ENCODE peak calls at places on chromosomes 12 and 14, in five cellular contexts. N is psoas muscle, G is PC-3, X is left lung, T is fibroblast of pulmonary artery. U is an unnamed sample.

GRCh38 chr14:24390696-24391468 is 7.9 kb upstream of the NYNRIN start:
- DNase-seq in N (no peak), G (no peak), X (no peak), T (no peak), U (no peak)

GRCh38 chr12:9378430-9378835 is 170.2 kb upstream of the PZP start:
- DNase-seq in N (no peak), G (peak; percentile 38), X (no peak), T (no peak), U (no peak)

GRCh38 chr14:68666206-68666730 is 126.6 kb downstream of the ZFP36L1 start:
- DNase-seq in N (no peak), G (no peak), X (no peak), T (peak; percentile 40), U (no peak)

GRCh38 chr12:120394483-120395367 is 25.8 kb upstream of the MSI1 start:
- DNase-seq in N (no peak), G (peak; percentile 57), X (peak; percentile 80), T (no peak), U (peak; percentile 70)

GRCh38 chr12:11584213-11584855 is 65.1 kb upstream of the ETV6 start:
- DNase-seq in N (no peak), G (peak; percentile 9), X (no peak), T (peak; percentile 12), U (no peak)

GRCh38 chr12:6047249-6048227 is 76.9 kb downstream of the VWF start:
- DNase-seq in N (no peak), G (no peak), X (no peak), T (peak; percentile 25), U (no peak)

GRCh38 chr12:78101946-78102635 is 271.4 kb downstream of the NAV3 start:
- DNase-seq in N (no peak), G (peak; percentile 25), X (no peak), T (no peak), U (no peak)

GRCh38 chr14:34527591-34527990 is 11.9 kb downstream of the EAPP start:
- DNase-seq in N (no peak), G (no peak), X (no peak), T (no peak), U (no peak)

GRCh38 chr14:76194327-76194726 is 42.6 kb downstream of the GPATCH2L start:
- DNase-seq in N (no peak), G (no peak), X (no peak), T (no peak), U (no peak)

GRCh38 chr14:87268997-87269396 is 724.0 kb downstream of the GALC start:
- DNase-seq in N (no peak), G (no peak), X (no peak), T (no peak), U (no peak)

GRCh38 chr12:119998471-119999245 is 9.6 kb downstream of the BICDL1 start:
- DNase-seq in N (no peak), G (no peak), X (no peak), T (no peak), U (no peak)

GRCh38 chr14:102046337-102047278 is 40.2 kb downstream of the HSP90AA1 start:
- DNase-seq in N (peak; percentile 88), G (peak; percentile 71), X (peak; percentile 86), T (peak; percentile 30), U (peak; percentile 90)

GRCh38 chr14:101399737-101400517 is 161.4 kb upstream of the DIO3 start:
- DNase-seq in N (no peak), G (no peak), X (no peak), T (no peak), U (no peak)

GRCh38 chr14:70664698-70665447 is 23.2 kb downstream of the TTC9 start:
- DNase-seq in N (no peak), G (no peak), X (no peak), T (no peak), U (no peak)

GRCh38 chr12:48119834-48120195 is 651 bp downstream of the PFKM start:
- DNase-seq in N (no peak), G (no peak), X (no peak), T (no peak), U (no peak)

GRCh38 chr12:89924191-89924590 is 215.6 kb upstream of the ATP2B1 start:
- DNase-seq in N (no peak), G (no peak), X (no peak), T (no peak), U (no peak)

GRCh38 chr14:105563347-105563737 is 37.0 kb downstream of the TMEM121 start:
- DNase-seq in N (no peak), G (no peak), X (no peak), T (no peak), U (no peak)

GRCh38 chr14:55884819-55885218 is 233.4 kb upstream of the PELI2 start:
- DNase-seq in N (no peak), G (no peak), X (no peak), T (no peak), U (no peak)

GRCh38 chr12:130700492-130701401 is 15.4 kb downstream of the RIMBP2 start:
- DNase-seq in N (no peak), G (no peak), X (no peak), T (no peak), U (no peak)

DNA sequence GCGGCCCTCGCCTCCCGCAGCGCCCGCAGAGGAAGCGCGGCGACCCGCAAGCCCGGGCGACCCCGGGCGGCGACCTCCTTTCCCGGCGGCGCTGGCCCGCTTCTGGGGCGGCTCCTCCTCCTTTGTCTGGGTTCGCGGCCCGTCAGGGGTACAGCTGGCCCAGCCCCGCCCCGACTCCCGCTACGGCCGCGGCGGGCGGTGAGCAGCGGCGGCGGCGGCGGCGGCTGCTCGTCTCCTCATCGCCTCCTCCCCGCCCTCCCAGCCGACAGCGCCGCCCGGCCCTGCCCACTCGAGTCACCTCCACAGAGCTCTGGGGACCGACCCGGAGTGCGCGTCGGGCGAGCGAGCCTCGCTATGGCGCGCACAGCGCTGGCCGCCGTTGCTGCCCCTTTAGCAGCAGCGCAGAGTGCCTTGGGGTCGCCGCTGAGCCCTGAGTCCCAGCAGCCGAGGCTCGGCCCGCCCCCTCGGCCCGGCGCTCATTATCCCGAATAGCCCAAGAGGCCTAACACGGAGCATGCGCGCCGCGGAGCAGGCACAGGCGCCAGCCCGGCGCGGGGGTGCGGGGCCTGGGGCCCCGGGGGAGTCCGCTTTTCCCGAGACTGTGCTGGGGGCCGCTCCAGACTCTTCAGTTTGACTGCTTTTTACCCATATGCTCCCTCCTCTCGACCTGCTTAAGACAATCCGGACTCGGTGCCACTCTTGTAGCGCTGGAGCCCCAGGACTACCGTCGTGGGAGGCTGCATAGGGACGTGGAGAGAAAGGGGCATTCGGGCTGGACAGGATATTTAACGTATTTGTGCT is at the start of gene SOS2:
- DNase-seq in N (peak; percentile 88), G (peak; percentile 78), X (peak; percentile 98), T (peak; percentile 78), U (peak; percentile 92)
- TF ChIP-seq CTCF in N (no peak), G (peak; percentile 11), X (no peak), T (no peak), U (peak; percentile 23)

GRCh38 chr14:103333754-103334643 is at the start of gene EIF5:
- DNase-seq in N (peak; percentile 99), G (peak; percentile 98), X (peak; percentile 99), T (peak; percentile 99), U (peak; percentile 99)
- TF ChIP-seq CTCF in N (peak; percentile 24), G (no peak), X (peak; percentile 72), T (no peak), U (peak; percentile 30)

GRCh38 chr12:12725086-12725955 is 8.2 kb downstream of the CDKN1B start:
- DNase-seq in N (peak; percentile 94), G (peak; percentile 90), X (peak; percentile 95), T (peak; percentile 99), U (peak; percentile 95)
- TF ChIP-seq CTCF in N (no peak), G (no peak), X (no peak), T (no peak), U (no peak)

DNA sequence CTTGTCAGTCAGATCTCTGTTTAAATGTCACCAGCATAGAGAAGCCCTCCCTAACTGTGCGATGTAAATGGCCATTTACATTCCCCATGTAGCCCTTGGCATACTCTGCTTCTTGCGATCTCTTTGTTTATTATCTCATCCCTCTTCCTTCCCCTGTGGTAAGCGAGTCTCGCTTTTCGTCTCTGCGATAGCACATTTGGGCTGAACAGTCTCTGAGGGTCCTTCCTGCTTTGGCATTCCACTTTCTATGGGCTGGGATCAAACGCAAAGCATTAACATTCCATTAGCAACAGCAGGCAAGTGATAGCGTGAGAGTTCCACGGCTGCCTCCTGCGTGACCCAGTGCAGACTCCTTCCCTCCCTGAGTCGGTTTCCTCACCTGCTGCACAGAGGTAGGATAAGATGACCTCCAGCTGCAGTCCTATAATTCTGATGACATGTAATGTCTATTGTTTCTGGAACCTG is 61.4 kb upstream of the TUNAR start:
- DNase-seq in N (no peak), G (no peak), X (no peak), T (no peak), U (no peak)
- TF ChIP-seq CTCF in N (no peak), G (no peak), X (no peak), T (no peak), U (no peak)

DNA sequence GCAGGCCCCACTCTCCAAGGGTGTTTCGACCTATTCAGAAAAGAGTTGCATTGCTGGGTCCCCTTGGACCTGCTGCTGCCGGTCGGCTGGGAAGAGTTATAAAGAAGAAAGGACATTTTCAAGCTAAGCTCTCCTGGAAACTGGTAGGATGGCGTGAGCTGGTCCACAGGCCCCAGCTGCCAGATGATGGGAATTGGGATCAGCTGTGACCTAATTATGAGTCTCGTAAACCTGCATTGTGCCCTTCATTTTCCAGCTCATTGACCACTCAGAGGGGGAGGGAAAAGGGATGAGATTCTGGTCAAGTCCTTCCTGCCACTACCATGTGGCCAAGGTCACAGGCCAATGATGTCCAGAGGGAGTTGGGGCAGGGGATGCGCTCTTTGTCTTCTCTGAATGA is 320.8 kb downstream of the NRXN3 start:
- DNase-seq in N (no peak), G (no peak), X (no peak), T (no peak), U (no peak)
- TF ChIP-seq CTCF in N (no peak), G (no peak), X (no peak), T (no peak), U (no peak)

GRCh38 chr12:40376533-40377267 is 151.9 kb downstream of the LRRK2 start:
- DNase-seq in N (no peak), G (no peak), X (no peak), T (no peak), U (no peak)

GRCh38 chr12:40378721-40379120 is 153.9 kb downstream of the LRRK2 start:
- DNase-seq in N (no peak), G (no peak), X (no peak), T (no peak), U (no peak)

DNA sequence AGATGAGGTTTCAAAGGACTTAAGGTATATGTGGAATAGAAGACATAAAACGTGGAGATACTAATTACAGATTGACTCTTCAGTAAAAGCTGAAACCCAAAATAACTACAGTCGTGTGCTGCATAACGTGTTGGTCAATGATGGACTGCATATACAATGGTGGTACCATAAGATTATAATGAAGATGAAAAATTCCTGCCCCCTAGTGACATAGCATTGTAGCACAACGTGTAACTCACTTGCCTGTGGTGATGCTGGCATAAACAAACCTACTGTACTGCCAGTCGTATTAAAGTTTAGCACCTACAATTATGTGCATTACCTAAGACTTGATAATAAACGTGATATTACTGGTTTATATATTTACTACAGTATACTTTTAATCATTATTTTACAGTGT is 150.3 kb downstream of the LRRK2 start:
- DNase-seq in N (no peak), G (peak; percentile 20), X (no peak), T (peak; percentile 3), U (no peak)
- TF ChIP-seq CTCF in N (no peak), G (peak; percentile 55), X (no peak), T (peak; percentile 28), U (no peak)

GRCh38 chr12:110338754-110339153 is 57.7 kb downstream of the ATP2A2 start:
- DNase-seq in N (no peak), G (peak; percentile 25), X (no peak), T (peak; percentile 29), U (no peak)
- TF ChIP-seq CTCF in N (no peak), G (peak; percentile 61), X (no peak), T (peak; percentile 23), U (no peak)

GRCh38 chr14:79197516-79197915 is 1013.8 kb downstream of the DIO2 start:
- DNase-seq in N (no peak), G (no peak), X (no peak), T (no peak), U (no peak)
- TF ChIP-seq CTCF in N (no peak), G (no peak), X (no peak), T (no peak), U (no peak)